ENCODE peak calls at places on chromosome 15, in five cellular contexts. One of them, this sample, is unnamed.

GRCh38 chr15:62115847-62116246 is 49.1 kb downstream of the C2CD4A start:
- DNase-seq in T-helper 1 cell: no peak
- DNase-seq in neuronal stem cell: no peak
- DNase-seq in Right ventricle myocardium inferior: no peak
- DNase-seq in psoas muscle: no peak
- DNase-seq in this sample: no peak

GRCh38 chr15:80620931-80621330 is 74.2 kb upstream of the ABHD17C start:
- DNase-seq in T-helper 1 cell: no peak
- DNase-seq in neuronal stem cell: no peak
- DNase-seq in Right ventricle myocardium inferior: no peak
- DNase-seq in psoas muscle: no peak
- DNase-seq in this sample: no peak

GRCh38 chr15:76150971-76151598 is 91.3 kb downstream of the TMEM266 start:
- DNase-seq in T-helper 1 cell: peak; percentile 38
- DNase-seq in neuronal stem cell: peak; percentile 74
- DNase-seq in Right ventricle myocardium inferior: peak; percentile 84
- DNase-seq in psoas muscle: peak; percentile 75
- DNase-seq in this sample: peak; percentile 42

GRCh38 chr15:42737529-42738328 is 801 bp upstream of the CDAN1 start:
- DNase-seq in T-helper 1 cell: no peak
- DNase-seq in neuronal stem cell: no peak
- DNase-seq in Right ventricle myocardium inferior: no peak
- DNase-seq in psoas muscle: no peak
- DNase-seq in this sample: peak; percentile 36

GRCh38 chr15:56045068-56045748 is 51.8 kb upstream of the NEDD4 start:
- DNase-seq in T-helper 1 cell: no peak
- DNase-seq in neuronal stem cell: no peak
- DNase-seq in Right ventricle myocardium inferior: no peak
- DNase-seq in psoas muscle: no peak
- DNase-seq in this sample: no peak

GRCh38 chr15:56754993-56755392 is 21.7 kb upstream of the ZNF280D start:
- DNase-seq in T-helper 1 cell: no peak
- DNase-seq in neuronal stem cell: no peak
- DNase-seq in Right ventricle myocardium inferior: no peak
- DNase-seq in psoas muscle: no peak
- DNase-seq in this sample: no peak

GRCh38 chr15:99566157-99566900 is 545 bp downstream of the MEF2A start:
- DNase-seq in T-helper 1 cell: peak; percentile 29
- DNase-seq in neuronal stem cell: no peak
- DNase-seq in Right ventricle myocardium inferior: no peak
- DNase-seq in psoas muscle: peak; percentile 48
- DNase-seq in this sample: no peak

GRCh38 chr15:75928680-75929608 is 25.3 kb downstream of the FBXO22 start:
- DNase-seq in T-helper 1 cell: no peak
- DNase-seq in neuronal stem cell: peak; percentile 24
- DNase-seq in Right ventricle myocardium inferior: no peak
- DNase-seq in psoas muscle: no peak
- DNase-seq in this sample: peak; percentile 10

GRCh38 chr15:81304226-81304625 is 19.7 kb downstream of the STARD5 start:
- DNase-seq in T-helper 1 cell: no peak
- DNase-seq in neuronal stem cell: no peak
- DNase-seq in Right ventricle myocardium inferior: no peak
- DNase-seq in psoas muscle: no peak
- DNase-seq in this sample: no peak

GRCh38 chr15:25990245-25990644 is 127.1 kb upstream of the ATP10A start:
- DNase-seq in T-helper 1 cell: no peak
- DNase-seq in neuronal stem cell: no peak
- DNase-seq in Right ventricle myocardium inferior: no peak
- DNase-seq in psoas muscle: no peak
- DNase-seq in this sample: no peak

GRCh38 chr15:61205427-61205826 is 23.7 kb downstream of the RORA start:
- DNase-seq in T-helper 1 cell: no peak
- DNase-seq in neuronal stem cell: no peak
- DNase-seq in Right ventricle myocardium inferior: no peak
- DNase-seq in psoas muscle: no peak
- DNase-seq in this sample: no peak

GRCh38 chr15:65868546-65869126 is 655 bp upstream of the RAB11A start:
- DNase-seq in T-helper 1 cell: no peak
- DNase-seq in neuronal stem cell: no peak
- DNase-seq in Right ventricle myocardium inferior: no peak
- DNase-seq in psoas muscle: no peak
- DNase-seq in this sample: no peak

GRCh38 chr15:88627463-88627862 is 6.3 kb downstream of the AEN start:
- DNase-seq in T-helper 1 cell: peak; percentile 60
- DNase-seq in neuronal stem cell: no peak
- DNase-seq in Right ventricle myocardium inferior: no peak
- DNase-seq in psoas muscle: no peak
- DNase-seq in this sample: no peak

GRCh38 chr15:57427367-57427821 is 51.1 kb downstream of the CGNL1 start:
- DNase-seq in T-helper 1 cell: no peak
- DNase-seq in neuronal stem cell: peak; percentile 17
- DNase-seq in Right ventricle myocardium inferior: no peak
- DNase-seq in psoas muscle: peak; percentile 24
- DNase-seq in this sample: no peak

GRCh38 chr15:47691896-47692295 is 25.4 kb upstream of the SEMA6D start:
- DNase-seq in T-helper 1 cell: no peak
- DNase-seq in neuronal stem cell: no peak
- DNase-seq in Right ventricle myocardium inferior: no peak
- DNase-seq in psoas muscle: no peak
- DNase-seq in this sample: no peak

GRCh38 chr15:74180689-74181602 is 7.4 kb downstream of the ISLR start:
- DNase-seq in T-helper 1 cell: no peak
- DNase-seq in neuronal stem cell: no peak
- DNase-seq in Right ventricle myocardium inferior: peak; percentile 69
- DNase-seq in psoas muscle: no peak
- DNase-seq in this sample: no peak

GRCh38 chr15:35665855-35666536 is 120.0 kb upstream of the DPH6 start:
- DNase-seq in T-helper 1 cell: no peak
- DNase-seq in neuronal stem cell: no peak
- DNase-seq in Right ventricle myocardium inferior: peak; percentile 61
- DNase-seq in psoas muscle: peak; percentile 13
- DNase-seq in this sample: no peak

GRCh38 chr15:40266828-40267304 is 16.0 kb downstream of the ANKRD63 start:
- DNase-seq in T-helper 1 cell: no peak
- DNase-seq in neuronal stem cell: no peak
- DNase-seq in Right ventricle myocardium inferior: no peak
- DNase-seq in psoas muscle: no peak
- DNase-seq in this sample: peak; percentile 71

GRCh38 chr15:74906193-74906449 is 530 bp downstream of the FAM219B start:
- DNase-seq in T-helper 1 cell: no peak
- DNase-seq in neuronal stem cell: no peak
- DNase-seq in Right ventricle myocardium inferior: peak; percentile 77
- DNase-seq in psoas muscle: no peak
- DNase-seq in this sample: no peak

GRCh38 chr15:33068007-33068441 is 126.5 kb downstream of the FMN1 start:
- DNase-seq in T-helper 1 cell: no peak
- DNase-seq in neuronal stem cell: no peak
- DNase-seq in Right ventricle myocardium inferior: peak; percentile 79
- DNase-seq in psoas muscle: peak; percentile 50
- DNase-seq in this sample: no peak

GRCh38 chr15:69289312-69290146 is 9.2 kb upstream of the PAQR5 start:
- DNase-seq in T-helper 1 cell: no peak
- DNase-seq in neuronal stem cell: no peak
- DNase-seq in Right ventricle myocardium inferior: no peak
- DNase-seq in psoas muscle: no peak
- DNase-seq in this sample: no peak

GRCh38 chr15:69014454-69014853 is at the start of gene NOX5:
- DNase-seq in T-helper 1 cell: no peak
- DNase-seq in neuronal stem cell: no peak
- DNase-seq in Right ventricle myocardium inferior: no peak
- DNase-seq in psoas muscle: no peak
- DNase-seq in this sample: no peak

GRCh38 chr15:27804569-27805260 is 294.4 kb downstream of the OCA2 start:
- DNase-seq in T-helper 1 cell: no peak
- DNase-seq in neuronal stem cell: no peak
- DNase-seq in Right ventricle myocardium inferior: no peak
- DNase-seq in psoas muscle: no peak
- DNase-seq in this sample: no peak

GRCh38 chr15:23690450-23690852 is 3.3 kb upstream of the NDN start:
- DNase-seq in T-helper 1 cell: no peak
- DNase-seq in neuronal stem cell: peak; percentile 62
- DNase-seq in Right ventricle myocardium inferior: no peak
- DNase-seq in psoas muscle: peak; percentile 52
- DNase-seq in this sample: no peak

GRCh38 chr15:25701716-25702465 is 161.2 kb downstream of the ATP10A start:
- DNase-seq in T-helper 1 cell: no peak
- DNase-seq in neuronal stem cell: no peak
- DNase-seq in Right ventricle myocardium inferior: no peak
- DNase-seq in psoas muscle: no peak
- DNase-seq in this sample: no peak

GRCh38 chr15:66713843-66714508 is 11.9 kb downstream of the SMAD6 start:
- DNase-seq in T-helper 1 cell: no peak
- DNase-seq in neuronal stem cell: no peak
- DNase-seq in Right ventricle myocardium inferior: no peak
- DNase-seq in psoas muscle: no peak
- DNase-seq in this sample: no peak

GRCh38 chr15:31383150-31383549 is 56.5 kb downstream of the KLF13 start:
- DNase-seq in T-helper 1 cell: no peak
- DNase-seq in neuronal stem cell: no peak
- DNase-seq in Right ventricle myocardium inferior: peak; percentile 21
- DNase-seq in psoas muscle: no peak
- DNase-seq in this sample: no peak

GRCh38 chr15:51190424-51191068 is 95.8 kb upstream of the TNFAIP8L3 start:
- DNase-seq in T-helper 1 cell: no peak
- DNase-seq in neuronal stem cell: no peak
- DNase-seq in Right ventricle myocardium inferior: peak; percentile 76
- DNase-seq in psoas muscle: peak; percentile 23
- DNase-seq in this sample: no peak

This sample was measured in HCT116.